ENCODE peak calls at places on chromosomes 3 and 15, in seven cellular contexts. Z, M, N, B, G, K and D are unnamed samples. For H3K4me1, the result is how much of the 10 kb centered on the place peaks cover.

GRCh38 chr3:71258116-71258515 is 325.4 kb downstream of the FOXP1 start:
- DNase-seq in N (no peak), G (no peak), B (no peak), Z (no peak), K (peak), M (peak), D (no peak)

GRCh38 chr15:72168131-72168825 is 29.3 kb downstream of the GRAMD2A start:
- DNase-seq in G (peak), M (peak), N (no peak), B (peak), K (peak), Z (no peak), D (no peak)

GRCh38 chr3:34175636-34176186 is 377.3 kb downstream of the PDCD6IP start:
- DNase-seq in Z (no peak), B (no peak), K (no peak), M (no peak), N (no peak), G (no peak), D (no peak)

GRCh38 chr3:111695584-111696213 is 100.6 kb upstream of the ZBED2 start:
- DNase-seq in M (peak), Z (no peak), B (no peak), K (peak), N (no peak), G (no peak), D (no peak)

GRCh38 chr3:143658116-143658515 is 190.2 kb downstream of the SLC9A9 start:
- DNase-seq in Z (no peak), K (no peak), M (no peak), N (no peak), G (no peak), B (no peak), D (no peak)

GRCh38 chr3:69088033-69088432 is 3.3 kb downstream of the ARL6IP5 start:
- DNase-seq in K (peak), N (no peak), M (peak), B (no peak), Z (no peak), G (no peak), D (no peak)

GRCh38 chr15:76155742-76156141 is 96.0 kb downstream of the TMEM266 start:
- DNase-seq in G (no peak), B (no peak), K (no peak), N (no peak), Z (no peak), M (peak), D (no peak)

GRCh38 chr3:196712514-196713413 is 587 bp downstream of the PIGX start:
- DNase-seq in G (peak), K (peak), M (peak), Z (no peak), N (no peak), B (peak), D (peak)

GRCh38 chr3:51588724-51589123 is 50.2 kb downstream of the RAD54L2 start:
- DNase-seq in M (no peak), K (no peak), G (no peak), N (no peak), Z (no peak), B (no peak), D (no peak)

GRCh38 chr15:63218114-63218808 is 28.9 kb downstream of the RAB8B start:
- DNase-seq in K (peak), B (peak), N (no peak), M (peak), G (peak), Z (no peak), D (no peak)

GRCh38 chr15:93372209-93372910 is 283.3 kb upstream of the RGMA start:
- DNase-seq in Z (no peak), N (no peak), M (no peak), K (no peak), B (no peak), G (no peak), D (no peak)

GRCh38 chr3:159593927-159594605 is 394.6 kb upstream of the IL12A start:
- DNase-seq in Z (no peak), N (no peak), G (no peak), M (no peak), B (no peak), K (no peak), D (no peak)

GRCh38 chr3:38519000-38519399 is 22.9 kb downstream of the EXOG start:
- DNase-seq in M (peak), Z (no peak), K (no peak), B (no peak), G (no peak), N (no peak), D (no peak)

GRCh38 chr15:31871159-31871886 is 159.0 kb upstream of the CHRNA7 start:
- DNase-seq in B (no peak), K (no peak), M (no peak), G (no peak), N (no peak), Z (no peak), D (no peak)

GRCh38 chr3:124463234-124463633 is 267.0 kb upstream of the UMPS start:
- DNase-seq in N (no peak), K (no peak), G (no peak), B (no peak), M (no peak), Z (no peak), D (no peak)

GRCh38 chr15:32718082-32718821 is 448 bp downstream of the GREM1 start:
- DNase-seq in G (no peak), B (peak), K (peak), M (no peak), Z (peak), N (no peak), D (peak)

GRCh38 chr15:70762469-70763119 is 764 bp downstream of the UACA start:
- DNase-seq in N (no peak), M (peak), K (peak), G (no peak), Z (peak), B (peak), D (peak)

GRCh38 chr15:100918690-100919480 is at the start of gene LRRK1:
- DNase-seq in K (peak), B (peak), Z (no peak), N (no peak), G (peak), M (peak), D (no peak)

GRCh38 chr15:101611007-101611406 is 41.2 kb downstream of the TM2D3 start:
- DNase-seq in G (no peak), Z (no peak), B (no peak), K (no peak), N (no peak), M (no peak), D (no peak)

DNA sequence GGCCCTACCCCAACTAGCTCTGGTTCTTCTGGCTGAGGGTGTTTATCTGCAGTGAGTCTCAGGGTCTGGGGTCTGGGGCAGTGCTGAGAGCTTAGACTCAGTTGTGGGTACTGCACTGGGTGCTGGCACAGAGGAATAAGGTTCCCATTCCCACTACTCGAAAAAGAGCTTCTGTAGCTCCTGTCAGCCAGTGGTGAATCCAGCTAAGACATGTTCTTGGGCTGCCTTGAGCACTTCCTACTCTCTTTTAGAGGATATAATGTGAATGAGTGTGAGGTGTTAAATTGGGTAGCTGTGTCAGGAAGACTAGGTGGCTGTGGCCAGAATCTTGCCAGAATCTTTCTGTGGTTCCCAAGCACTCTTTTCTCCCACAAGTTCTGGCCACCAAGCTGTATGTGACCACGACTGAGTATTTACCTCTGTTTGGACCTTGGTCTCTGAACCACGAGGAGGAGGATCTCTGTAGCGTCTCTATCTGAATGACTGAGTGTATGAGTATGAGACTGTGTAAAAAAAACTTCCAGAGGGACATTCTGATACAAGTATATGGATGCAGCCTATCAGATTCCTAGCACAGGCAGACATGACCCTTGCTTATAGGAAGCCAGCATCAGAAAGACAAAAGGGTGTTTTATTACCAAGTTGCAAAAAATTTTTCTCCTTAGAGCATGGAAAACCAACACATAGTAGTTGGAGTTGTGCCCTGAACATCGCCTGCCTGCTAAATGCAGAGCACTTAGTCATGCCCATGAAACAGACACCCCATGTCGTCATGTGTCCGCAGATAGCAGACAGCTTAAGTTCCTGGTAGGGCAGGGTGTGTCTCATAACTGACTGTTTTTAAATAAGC is 30.6 kb downstream of the DAG1 start:
- DNase-seq in Z (no peak), B (no peak), K (peak), N (no peak), G (peak), M (peak), D (no peak)
- H3K4me1 ChIP-seq in Z (under half), B (under half), K (under half), N (under half), G (under half), M (under half), D (under half)

DNA sequence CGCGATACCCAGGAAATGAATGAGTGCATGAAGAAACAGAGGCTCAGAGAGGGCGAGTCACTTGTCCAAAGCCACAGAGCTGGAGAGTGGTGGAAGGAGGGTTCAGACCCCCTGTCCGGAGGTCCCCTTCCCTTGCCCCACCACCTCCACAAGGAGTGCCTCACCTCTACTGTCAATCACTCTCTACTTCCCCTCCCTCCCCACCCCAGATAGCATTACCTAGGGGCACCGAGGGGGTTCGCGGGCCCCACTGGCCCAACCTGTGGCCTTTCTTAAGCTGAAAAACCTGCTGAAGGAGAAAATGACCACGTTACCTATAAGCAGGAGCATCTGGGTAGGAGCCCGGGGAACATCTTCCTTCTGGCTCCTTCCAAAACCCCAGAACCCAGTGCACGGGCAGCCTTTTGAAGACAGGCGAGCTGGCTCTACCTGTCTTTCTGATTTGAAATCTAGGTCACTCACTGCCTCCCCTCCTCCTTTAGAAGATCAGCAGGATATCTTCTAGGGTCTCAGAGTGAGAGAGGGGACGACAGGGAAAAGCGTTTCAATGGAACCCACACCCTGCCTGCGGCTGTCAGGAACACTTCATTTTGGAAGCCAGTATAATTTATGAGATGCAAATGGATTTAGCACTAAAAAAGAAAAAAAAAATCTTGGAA is 89.9 kb upstream of the MEF2A start:
- DNase-seq in N (no peak), G (no peak), B (no peak), M (no peak), Z (no peak), K (no peak), D (no peak)
- H3K9ac ChIP-seq in N (no peak), G (no peak), B (no peak), M (peak), Z (no peak), K (peak), D (no peak)

GRCh38 chr3:194730369-194730768 is 44.7 kb downstream of the FAM43A start:
- DNase-seq in K (no peak), B (peak), M (no peak), G (peak), Z (no peak), N (no peak), D (no peak)
- H2BK120ac ChIP-seq in K (no peak), B (no peak), M (no peak), G (no peak), Z (no peak), N (no peak), D (no peak)

DNA sequence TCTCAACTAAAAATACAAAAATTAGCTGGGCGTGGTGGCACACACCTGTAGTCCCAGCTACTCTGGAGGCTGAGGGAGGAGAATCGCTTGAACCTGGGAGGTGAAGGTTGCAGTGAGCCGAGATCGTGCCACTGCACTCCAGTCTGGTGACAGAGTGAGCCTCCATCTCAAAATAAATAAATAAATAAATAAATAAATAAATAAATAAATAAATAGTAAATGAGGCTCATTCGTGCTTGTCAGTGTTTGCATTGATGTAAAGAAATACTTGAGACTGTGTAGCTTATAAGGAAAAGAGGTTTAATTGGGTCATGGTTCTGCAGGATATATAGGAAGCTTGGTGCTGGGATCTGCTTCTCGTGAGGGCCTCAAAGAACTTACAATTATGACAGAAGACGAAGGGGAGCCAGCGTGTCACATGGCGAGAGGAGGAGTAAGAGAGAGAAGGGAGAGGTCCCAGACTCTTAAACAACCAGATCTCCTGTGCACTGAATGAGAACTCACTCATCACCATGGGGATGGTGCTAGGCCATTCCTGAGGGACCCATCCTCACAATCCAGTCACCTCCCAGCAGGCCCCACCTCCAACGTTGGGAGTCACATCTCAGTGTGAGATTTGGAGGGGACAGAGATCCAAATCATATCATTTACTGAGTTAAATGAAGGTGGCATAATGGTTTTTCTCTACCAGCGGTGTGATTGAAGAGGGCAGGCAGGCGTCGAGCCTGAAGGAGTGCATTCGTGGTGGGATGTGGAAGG is 104.5 kb downstream of the FNDC3B start:
- DNase-seq in B (no peak), K (no peak), M (no peak), G (no peak), N (no peak), Z (no peak), D (no peak)
- H3K4me1 ChIP-seq in B (under half), K (under half), M (under half), G (under half), N (under half), Z (under half), D (under half)

DNA sequence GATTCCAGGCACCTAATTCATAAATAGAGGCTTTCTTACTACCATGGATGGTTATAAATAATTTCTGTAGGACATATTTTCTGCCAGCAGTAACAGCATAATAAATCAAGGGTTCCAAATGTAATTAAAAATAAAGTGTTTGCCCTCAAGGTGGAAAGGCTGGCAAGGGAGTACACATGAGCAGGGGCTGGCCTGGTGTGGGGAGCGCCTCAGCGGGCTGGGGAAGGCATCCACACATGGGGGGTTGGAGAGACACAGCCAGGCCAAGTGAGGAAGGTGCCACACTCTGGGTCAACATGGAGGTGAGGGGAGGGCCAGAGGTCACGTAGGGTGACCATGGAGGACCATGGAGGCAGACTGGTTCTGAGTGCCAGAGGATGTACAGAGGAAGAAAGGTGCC is 65.8 kb upstream of the OCA2 start:
- DNase-seq in M (no peak), K (no peak), G (no peak), B (no peak), Z (no peak), N (no peak), D (no peak)
- H3K9ac ChIP-seq in M (no peak), K (no peak), G (no peak), B (no peak), Z (no peak), N (no peak), D (no peak)

GRCh38 chr3:128323206-128324081 is 143.2 kb downstream of the DNAJB8 start:
- DNase-seq in K (no peak), M (no peak), G (no peak), N (no peak), Z (no peak), B (no peak), D (peak)
- H2BK120ac ChIP-seq in K (no peak), M (no peak), G (no peak), N (no peak), Z (no peak), B (no peak), D (no peak)

DNA sequence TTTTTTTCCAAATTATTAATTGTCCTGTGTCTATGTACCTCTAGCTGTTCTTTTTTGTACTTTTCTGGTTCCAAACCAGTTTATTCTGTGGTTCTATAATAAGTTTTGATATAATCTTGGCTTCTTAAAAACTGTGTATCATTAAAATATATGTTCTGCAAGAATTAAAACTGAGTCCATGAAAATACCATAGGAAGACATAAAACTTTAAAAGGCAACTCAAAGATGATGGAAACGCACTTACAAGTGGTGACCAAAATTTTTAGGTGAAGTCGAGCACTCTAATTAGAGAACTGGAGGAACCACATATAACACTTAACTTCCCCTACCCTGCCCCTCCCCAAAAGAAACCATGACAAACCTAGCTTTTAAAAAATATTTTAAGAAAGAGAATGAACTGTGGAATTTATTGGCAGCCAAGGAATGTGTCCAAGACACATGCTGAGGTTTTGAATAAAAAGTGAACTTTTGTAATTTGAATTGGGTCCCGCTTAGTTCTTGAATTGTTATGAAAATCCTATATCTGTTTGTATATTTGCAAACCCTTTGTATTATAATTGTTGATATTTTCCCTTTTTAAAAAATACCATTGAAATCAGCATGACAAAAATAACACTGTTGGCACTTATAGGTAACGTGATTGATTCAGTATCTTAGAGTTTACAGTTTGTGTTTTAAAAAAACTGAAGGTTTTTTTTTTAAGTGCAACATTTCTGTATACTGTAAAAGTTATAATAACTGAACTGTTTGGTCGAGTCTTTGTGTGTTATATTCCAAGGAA is 7.7 kb downstream of the NR2F2 start:
- DNase-seq in M (no peak), Z (no peak), K (peak), G (no peak), B (no peak), N (no peak), D (no peak)
- H3K4me1 ChIP-seq in M (under half), Z (under half), K (under half), G (under half), B (under half), N (under half), D (under half)

GRCh38 chr15:43912991-43913927 is 86.5 kb downstream of the WDR76 start:
- DNase-seq in N (peak), B (peak), K (peak), M (peak), G (peak), Z (no peak), D (no peak)
- H3K9ac ChIP-seq in N (no peak), B (no peak), K (peak), M (no peak), G (no peak), Z (no peak), D (no peak)

DNA sequence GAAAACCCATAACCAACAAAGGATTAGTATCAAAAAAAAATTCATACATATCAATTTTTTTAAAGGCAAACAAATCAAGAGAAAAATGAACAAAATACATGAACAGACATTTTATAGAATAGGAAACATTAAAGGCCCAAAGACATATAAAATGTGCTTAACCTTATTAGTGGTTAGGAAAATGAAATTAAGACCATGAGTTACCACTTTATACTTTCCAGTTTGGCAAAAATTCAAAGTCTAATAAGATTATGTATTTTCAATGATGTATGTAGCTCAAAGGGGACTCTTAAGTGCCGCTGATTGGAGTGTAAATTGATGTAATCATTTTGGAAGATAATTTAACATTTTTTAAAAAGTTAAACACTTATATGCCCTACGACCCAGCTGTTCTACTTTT is 89.2 kb downstream of the BOC start:
- DNase-seq in N (no peak), M (no peak), Z (no peak), K (no peak), B (no peak), G (no peak), D (no peak)
- H2BK120ac ChIP-seq in N (no peak), M (no peak), Z (no peak), K (no peak), B (no peak), G (no peak), D (no peak)

GRCh38 chr15:44673639-44674038 is 10.2 kb upstream of the SPG11 start:
- DNase-seq in G (peak), Z (no peak), M (no peak), B (no peak), K (no peak), N (no peak), D (no peak)

GRCh38 chr15:44670087-44670945 is 6.9 kb upstream of the SPG11 start:
- DNase-seq in B (no peak), Z (no peak), K (no peak), G (peak), M (no peak), N (no peak), D (no peak)

GRCh38 chr15:44667039-44667360 is 3.5 kb upstream of the SPG11 start:
- DNase-seq in B (no peak), M (no peak), G (peak), Z (no peak), N (no peak), K (no peak), D (no peak)

GRCh38 chr15:44666208-44667038 is 3.0 kb upstream of the SPG11 start:
- DNase-seq in K (no peak), Z (no peak), M (no peak), G (no peak), B (no peak), N (no peak), D (no peak)

DNA sequence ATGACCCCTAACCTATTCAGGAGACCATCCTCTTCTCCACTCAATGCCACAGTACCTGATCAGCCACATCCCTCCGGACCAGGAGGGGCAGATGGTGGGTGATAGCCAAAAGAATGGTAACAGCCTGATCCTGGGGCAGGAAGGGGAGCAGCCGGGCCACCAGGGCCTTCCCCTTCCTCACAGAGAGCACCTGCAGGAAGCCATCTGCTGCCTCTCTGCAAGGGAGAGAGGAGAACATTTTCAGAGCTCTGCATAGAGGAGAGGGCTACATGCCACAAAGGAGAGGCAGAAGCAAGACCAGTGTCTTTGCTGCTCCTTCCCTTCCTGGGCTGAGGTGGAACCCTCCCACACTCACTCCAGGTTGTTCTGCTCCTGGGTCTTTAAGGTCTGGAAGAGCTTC is 5.5 kb upstream of the SPG11 start:
- DNase-seq in Z (no peak), K (no peak), N (no peak), M (no peak), B (no peak), G (no peak), D (no peak)
- H3K4me1 ChIP-seq in Z (under half), K (under half), N (under half), M (under half), B (under half), G (under half), D (under half)